ENCODE peak calls at places on chromosomes 2 and 18, in eight cellular contexts. One of them, this sample, is unnamed.

GRCh38 chr18:433297-433696 is 67.2 kb downstream of the COLEC12 start:
- DNase-seq in NCI-H1105: no peak
- DNase-seq in NB4: no peak
- DNase-seq in activated effector memory CD4-positive, alpha-beta T cell treated with anti-CD3 and anti-CD28 coated beads, Interleukin-2, amount 50 U/mL, for 16 hours: no peak
- DNase-seq in stimulated activated naive CD4-positive, alpha-beta T cell: no peak
- DNase-seq in activated T-helper 1 cell treated with Interleukin-2 at 50 U/mL for 16 hours: no peak
- DNase-seq in DMS79 treated with DMSO at 0.1 percent for 48 hours: no peak
- DNase-seq in AG09319: no peak
- DNase-seq in this sample: no peak

GRCh38 chr18:12841070-12841469 is 43.0 kb downstream of the PTPN2 start:
- DNase-seq in AG09319: no peak
- DNase-seq in NCI-H1105: no peak
- DNase-seq in DMS79 treated with DMSO at 0.1 percent for 48 hours: no peak
- DNase-seq in activated effector memory CD4-positive, alpha-beta T cell treated with anti-CD3 and anti-CD28 coated beads, Interleukin-2, amount 50 U/mL, for 16 hours: no peak
- DNase-seq in activated T-helper 1 cell treated with Interleukin-2 at 50 U/mL for 16 hours: no peak
- DNase-seq in NB4: no peak
- DNase-seq in stimulated activated naive CD4-positive, alpha-beta T cell: no peak
- DNase-seq in this sample: no peak

GRCh38 chr2:239194731-239195317 is 206.0 kb downstream of the HDAC4 start:
- DNase-seq in NB4: no peak
- DNase-seq in AG09319: no peak
- DNase-seq in activated effector memory CD4-positive, alpha-beta T cell treated with anti-CD3 and anti-CD28 coated beads, Interleukin-2, amount 50 U/mL, for 16 hours: no peak
- DNase-seq in stimulated activated naive CD4-positive, alpha-beta T cell: no peak
- DNase-seq in activated T-helper 1 cell treated with Interleukin-2 at 50 U/mL for 16 hours: no peak
- DNase-seq in NCI-H1105: no peak
- DNase-seq in DMS79 treated with DMSO at 0.1 percent for 48 hours: no peak
- DNase-seq in this sample: no peak

GRCh38 chr2:195543902-195544894 is 112.8 kb upstream of the SLC39A10 start:
- DNase-seq in NCI-H1105: no peak
- DNase-seq in stimulated activated naive CD4-positive, alpha-beta T cell: no peak
- DNase-seq in AG09319: no peak
- DNase-seq in activated effector memory CD4-positive, alpha-beta T cell treated with anti-CD3 and anti-CD28 coated beads, Interleukin-2, amount 50 U/mL, for 16 hours: no peak
- DNase-seq in DMS79 treated with DMSO at 0.1 percent for 48 hours: no peak
- DNase-seq in activated T-helper 1 cell treated with Interleukin-2 at 50 U/mL for 16 hours: no peak
- DNase-seq in NB4: peak; percentile 56
- DNase-seq in this sample: no peak

GRCh38 chr2:45120546-45120945 is 111.3 kb upstream of the SIX2 start:
- DNase-seq in NB4: no peak
- DNase-seq in AG09319: no peak
- DNase-seq in DMS79 treated with DMSO at 0.1 percent for 48 hours: no peak
- DNase-seq in activated effector memory CD4-positive, alpha-beta T cell treated with anti-CD3 and anti-CD28 coated beads, Interleukin-2, amount 50 U/mL, for 16 hours: no peak
- DNase-seq in stimulated activated naive CD4-positive, alpha-beta T cell: no peak
- DNase-seq in NCI-H1105: no peak
- DNase-seq in activated T-helper 1 cell treated with Interleukin-2 at 50 U/mL for 16 hours: no peak
- DNase-seq in this sample: no peak

GRCh38 chr2:240898731-240899467 is 2.9 kb upstream of the MAB21L4 start:
- DNase-seq in activated effector memory CD4-positive, alpha-beta T cell treated with anti-CD3 and anti-CD28 coated beads, Interleukin-2, amount 50 U/mL, for 16 hours: no peak
- DNase-seq in activated T-helper 1 cell treated with Interleukin-2 at 50 U/mL for 16 hours: no peak
- DNase-seq in stimulated activated naive CD4-positive, alpha-beta T cell: no peak
- DNase-seq in NB4: no peak
- DNase-seq in NCI-H1105: no peak
- DNase-seq in DMS79 treated with DMSO at 0.1 percent for 48 hours: no peak
- DNase-seq in AG09319: no peak
- DNase-seq in this sample: no peak

GRCh38 chr18:77001979-77002378 is 130.6 kb downstream of the MBP start:
- DNase-seq in activated T-helper 1 cell treated with Interleukin-2 at 50 U/mL for 16 hours: no peak
- DNase-seq in stimulated activated naive CD4-positive, alpha-beta T cell: no peak
- DNase-seq in NB4: no peak
- DNase-seq in DMS79 treated with DMSO at 0.1 percent for 48 hours: no peak
- DNase-seq in NCI-H1105: no peak
- DNase-seq in activated effector memory CD4-positive, alpha-beta T cell treated with anti-CD3 and anti-CD28 coated beads, Interleukin-2, amount 50 U/mL, for 16 hours: peak; percentile 30
- DNase-seq in AG09319: no peak
- DNase-seq in this sample: no peak

GRCh38 chr2:24935145-24935544 is 15.1 kb upstream of the ADCY3 start:
- DNase-seq in NCI-H1105: no peak
- DNase-seq in stimulated activated naive CD4-positive, alpha-beta T cell: no peak
- DNase-seq in activated T-helper 1 cell treated with Interleukin-2 at 50 U/mL for 16 hours: no peak
- DNase-seq in NB4: no peak
- DNase-seq in activated effector memory CD4-positive, alpha-beta T cell treated with anti-CD3 and anti-CD28 coated beads, Interleukin-2, amount 50 U/mL, for 16 hours: no peak
- DNase-seq in DMS79 treated with DMSO at 0.1 percent for 48 hours: no peak
- DNase-seq in AG09319: no peak
- DNase-seq in this sample: no peak

GRCh38 chr2:220512419-220512818 is 885.0 kb downstream of the SLC4A3 start:
- DNase-seq in activated T-helper 1 cell treated with Interleukin-2 at 50 U/mL for 16 hours: no peak
- DNase-seq in stimulated activated naive CD4-positive, alpha-beta T cell: no peak
- DNase-seq in AG09319: no peak
- DNase-seq in activated effector memory CD4-positive, alpha-beta T cell treated with anti-CD3 and anti-CD28 coated beads, Interleukin-2, amount 50 U/mL, for 16 hours: no peak
- DNase-seq in NB4: no peak
- DNase-seq in NCI-H1105: no peak
- DNase-seq in DMS79 treated with DMSO at 0.1 percent for 48 hours: no peak
- DNase-seq in this sample: no peak

GRCh38 chr18:10303171-10303570 is 151.3 kb upstream of the APCDD1 start:
- DNase-seq in activated T-helper 1 cell treated with Interleukin-2 at 50 U/mL for 16 hours: no peak
- DNase-seq in stimulated activated naive CD4-positive, alpha-beta T cell: no peak
- DNase-seq in NB4: no peak
- DNase-seq in AG09319: no peak
- DNase-seq in DMS79 treated with DMSO at 0.1 percent for 48 hours: no peak
- DNase-seq in NCI-H1105: no peak
- DNase-seq in activated effector memory CD4-positive, alpha-beta T cell treated with anti-CD3 and anti-CD28 coated beads, Interleukin-2, amount 50 U/mL, for 16 hours: no peak
- DNase-seq in this sample: no peak

GRCh38 chr18:79828258-79828657 is 30.5 kb downstream of the KCNG2 start:
- DNase-seq in NCI-H1105: no peak
- DNase-seq in activated T-helper 1 cell treated with Interleukin-2 at 50 U/mL for 16 hours: no peak
- DNase-seq in DMS79 treated with DMSO at 0.1 percent for 48 hours: no peak
- DNase-seq in NB4: no peak
- DNase-seq in stimulated activated naive CD4-positive, alpha-beta T cell: no peak
- DNase-seq in activated effector memory CD4-positive, alpha-beta T cell treated with anti-CD3 and anti-CD28 coated beads, Interleukin-2, amount 50 U/mL, for 16 hours: no peak
- DNase-seq in AG09319: no peak
- DNase-seq in this sample: no peak

GRCh38 chr2:181672255-181673008 is 7.9 kb downstream of the NEUROD1 start:
- DNase-seq in stimulated activated naive CD4-positive, alpha-beta T cell: no peak
- DNase-seq in AG09319: no peak
- DNase-seq in activated T-helper 1 cell treated with Interleukin-2 at 50 U/mL for 16 hours: no peak
- DNase-seq in activated effector memory CD4-positive, alpha-beta T cell treated with anti-CD3 and anti-CD28 coated beads, Interleukin-2, amount 50 U/mL, for 16 hours: no peak
- DNase-seq in NCI-H1105: no peak
- DNase-seq in DMS79 treated with DMSO at 0.1 percent for 48 hours: no peak
- DNase-seq in NB4: no peak
- DNase-seq in this sample: no peak

GRCh38 chr2:26840937-26841610 is 6.9 kb upstream of the DPYSL5 start:
- DNase-seq in AG09319: no peak
- DNase-seq in DMS79 treated with DMSO at 0.1 percent for 48 hours: no peak
- DNase-seq in NCI-H1105: no peak
- DNase-seq in NB4: peak; percentile 67
- DNase-seq in activated effector memory CD4-positive, alpha-beta T cell treated with anti-CD3 and anti-CD28 coated beads, Interleukin-2, amount 50 U/mL, for 16 hours: no peak
- DNase-seq in activated T-helper 1 cell treated with Interleukin-2 at 50 U/mL for 16 hours: no peak
- DNase-seq in stimulated activated naive CD4-positive, alpha-beta T cell: no peak
- DNase-seq in this sample: no peak

GRCh38 chr2:26634636-26635230 is 6.4 kb downstream of the CIB4 start:
- DNase-seq in AG09319: no peak
- DNase-seq in NB4: no peak
- DNase-seq in stimulated activated naive CD4-positive, alpha-beta T cell: no peak
- DNase-seq in NCI-H1105: no peak
- DNase-seq in DMS79 treated with DMSO at 0.1 percent for 48 hours: no peak
- DNase-seq in activated T-helper 1 cell treated with Interleukin-2 at 50 U/mL for 16 hours: no peak
- DNase-seq in activated effector memory CD4-positive, alpha-beta T cell treated with anti-CD3 and anti-CD28 coated beads, Interleukin-2, amount 50 U/mL, for 16 hours: no peak
- DNase-seq in this sample: no peak

GRCh38 chr2:200373973-200374416 is 67.5 kb downstream of the SPATS2L start:
- DNase-seq in NB4: no peak
- DNase-seq in DMS79 treated with DMSO at 0.1 percent for 48 hours: peak; percentile 27
- DNase-seq in activated T-helper 1 cell treated with Interleukin-2 at 50 U/mL for 16 hours: no peak
- DNase-seq in stimulated activated naive CD4-positive, alpha-beta T cell: peak; percentile 57
- DNase-seq in AG09319: no peak
- DNase-seq in activated effector memory CD4-positive, alpha-beta T cell treated with anti-CD3 and anti-CD28 coated beads, Interleukin-2, amount 50 U/mL, for 16 hours: peak; percentile 68
- DNase-seq in NCI-H1105: no peak
- DNase-seq in this sample: no peak